ENCODE peak calls at places on chromosomes 11 and 22, in four cellular contexts. I is GM12892, H is upper lobe of left lung, Y is suprapubic skin. P is an unnamed sample.

GRCh38 chr22:16953206-16954059 is 54.6 kb downstream of the GAB4 start:
- DNase-seq in I (no peak), Y (no peak), H (no peak), P (no peak)

GRCh38 chr11:4626207-4627105 is 10.8 kb upstream of the OR51D1 start:
- DNase-seq in I (no peak), Y (no peak), H (no peak), P (no peak)

GRCh38 chr11:110249066-110249465 is 47.3 kb downstream of the RDX start:
- DNase-seq in Y (no peak), H (no peak), I (no peak), P (no peak)

GRCh38 chr11:110450246-110450645 is 20.5 kb downstream of the FDX1 start:
- DNase-seq in H (no peak), Y (no peak), I (no peak), P (no peak)

GRCh38 chr11:122033193-122033592 is 82.8 kb downstream of the BLID start:
- DNase-seq in I (no peak), H (no peak), Y (no peak), P (no peak)

GRCh38 chr11:9138612-9139579 is 47.5 kb upstream of the SCUBE2 start:
- DNase-seq in I (no peak), Y (no peak), H (peak), P (no peak)

GRCh38 chr11:106466441-106467190 is 389.2 kb downstream of the AASDHPPT start:
- DNase-seq in I (no peak), Y (no peak), H (no peak), P (no peak)

GRCh38 chr11:110907629-110908028 is 195.4 kb upstream of the ARHGAP20 start:
- DNase-seq in H (no peak), Y (no peak), I (no peak), P (no peak)

GRCh38 chr11:35363246-35364100 is 55.9 kb downstream of the SLC1A2 start:
- DNase-seq in H (no peak), I (no peak), Y (peak), P (no peak)

GRCh38 chr11:119699227-119699626 is 29.8 kb downstream of the NECTIN1 start:
- DNase-seq in Y (no peak), H (no peak), I (no peak), P (no peak)

GRCh38 chr11:72652133-72652532 is 22.1 kb downstream of the PDE2A start:
- DNase-seq in I (no peak), H (no peak), Y (no peak), P (no peak)

GRCh38 chr11:3841426-3842304 is 906 bp upstream of the RHOG start:
- DNase-seq in Y (peak), H (peak), I (peak), P (peak)

GRCh38 chr11:17314232-17314547 is 37.4 kb upstream of the NCR3LG1 start:
- DNase-seq in Y (no peak), I (no peak), H (no peak), P (no peak)

GRCh38 chr11:3967695-3968094 is 112.2 kb downstream of the STIM1 start:
- DNase-seq in I (no peak), Y (no peak), H (no peak), P (no peak)

GRCh38 chr11:69915501-69916250 is 96.5 kb upstream of the FGF3 start:
- DNase-seq in Y (peak), I (no peak), H (no peak), P (no peak)

GRCh38 chr22:23035557-23036277 is 34.6 kb upstream of the GNAZ start:
- DNase-seq in H (no peak), Y (no peak), I (no peak), P (no peak)

GRCh38 chr11:135006800-135007199 is 594.8 kb upstream of the B3GAT1 start:
- DNase-seq in I (no peak), H (no peak), Y (no peak), P (no peak)

GRCh38 chr22:25199726-25200520 is at the start of gene CRYBB3:
- DNase-seq in Y (no peak), H (no peak), I (no peak), P (no peak)

GRCh38 chr11:2885676-2886081 is at the start of gene CDKN1C:
- DNase-seq in H (peak), Y (peak), I (peak), P (no peak)

GRCh38 chr11:133810766-133811165 is 34.5 kb downstream of the SPATA19 start:
- DNase-seq in Y (no peak), I (no peak), H (no peak), P (no peak)

GRCh38 chr22:36465232-36466021 is 16.0 kb downstream of the TXN2 start:
- DNase-seq in I (no peak), Y (no peak), H (peak), P (no peak)
- TF ChIP-seq POLR2A in I (peak), Y (no peak), H (no peak), P (no peak)

DNA sequence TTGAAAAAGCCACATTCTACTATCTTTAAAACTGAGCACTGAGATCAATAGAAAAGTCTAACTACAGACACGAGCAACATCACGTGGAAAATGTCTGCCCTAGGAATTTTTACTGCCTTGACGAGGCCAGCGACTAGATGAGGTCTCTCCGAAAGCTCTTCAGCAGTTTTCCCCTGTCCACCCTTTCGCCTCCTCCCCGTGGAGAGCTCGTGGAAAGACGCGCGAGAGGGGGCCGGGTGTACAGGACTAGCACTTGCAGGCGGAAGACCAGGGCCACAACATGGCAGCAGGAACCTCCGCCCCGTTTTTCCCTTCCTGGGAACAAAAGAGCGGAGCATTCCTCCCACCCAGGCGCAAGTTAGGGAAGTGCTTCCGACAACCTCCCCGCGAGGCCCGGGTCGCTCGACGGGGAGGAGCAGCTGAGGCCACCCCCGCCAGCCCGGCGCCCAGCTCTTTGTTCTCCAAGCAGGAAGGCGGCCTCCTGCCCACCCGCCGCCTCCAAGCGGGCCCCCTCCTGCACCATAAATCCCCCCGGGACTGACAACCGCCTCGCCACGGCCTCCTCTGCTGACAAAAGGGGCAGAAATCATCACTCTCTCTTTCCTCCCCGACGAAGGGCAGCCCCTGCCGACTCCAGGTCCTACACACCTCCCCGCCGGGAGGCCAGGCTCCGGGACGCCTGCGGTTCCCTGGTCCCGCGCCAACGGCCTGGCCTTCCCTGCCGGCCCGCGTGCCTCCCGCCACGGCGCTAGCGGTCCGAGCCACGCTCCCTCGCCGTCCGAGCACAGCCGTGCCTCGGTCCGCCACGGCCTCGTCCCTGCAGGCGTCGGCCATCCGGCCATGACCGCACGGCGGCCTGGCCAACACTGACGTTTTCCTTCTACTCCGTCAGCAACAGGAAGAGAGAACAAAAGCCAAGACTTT is 835 bp downstream of the EIF4G2 start:
- DNase-seq in I (peak), H (peak), Y (peak), P (peak)
- TF ChIP-seq POLR2A in I (no peak), H (no peak), Y (peak), P (no peak)

GRCh38 chr11:71452354-71453020 is 516 bp upstream of the NADSYN1 start:
- DNase-seq in I (no peak), H (no peak), Y (peak), P (no peak)

GRCh38 chr11:71453021-71453910 is at the start of gene NADSYN1:
- DNase-seq in H (peak), I (peak), Y (peak), P (peak)

GRCh38 chr11:71453911-71454304 is 905 bp downstream of the NADSYN1 start:
- DNase-seq in H (no peak), Y (no peak), I (no peak), P (no peak)

GRCh38 chr11:71450507-71450906 is 2.3 kb upstream of the DHCR7 start:
- DNase-seq in Y (no peak), I (no peak), H (no peak), P (no peak)

DNA sequence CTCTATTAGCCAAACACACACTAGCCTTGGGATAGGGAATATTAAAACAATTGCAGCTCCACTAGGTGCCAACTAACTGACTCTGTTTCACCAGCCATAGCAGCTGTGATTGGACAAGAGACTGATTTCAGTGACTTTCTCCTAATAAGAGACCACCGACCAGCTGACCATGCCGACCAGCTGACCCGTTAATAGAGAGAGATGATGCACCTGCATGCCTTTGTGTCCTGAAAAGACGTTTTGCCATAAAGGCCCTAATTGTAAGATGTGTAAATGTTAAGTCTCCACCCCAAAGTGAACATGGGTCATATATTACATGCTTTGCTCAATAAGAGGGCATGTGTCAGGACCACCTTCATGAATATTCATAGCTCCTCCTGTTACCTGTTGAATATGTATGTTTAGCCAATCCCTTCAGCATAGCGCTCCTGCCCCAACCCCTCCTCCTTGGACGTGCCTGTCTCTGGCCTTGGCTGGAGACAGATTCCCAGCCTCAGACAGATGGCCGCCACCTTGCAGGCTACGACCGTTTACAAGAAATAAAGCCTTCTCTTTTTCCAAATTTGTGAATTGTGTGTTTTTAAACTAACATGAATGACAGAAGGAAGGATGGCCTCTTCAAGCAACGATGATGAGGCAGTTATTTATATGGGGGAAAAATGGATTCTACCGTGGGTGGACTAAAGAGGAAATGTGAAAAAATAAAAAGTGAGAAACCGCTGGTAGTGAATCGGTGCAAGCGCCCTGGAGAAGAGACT is 1.2 kb upstream of the NADSYN1 start:
- DNase-seq in Y (peak), H (no peak), I (no peak), P (no peak)
- TF ChIP-seq POLR2A in Y (no peak), H (no peak), I (no peak), P (no peak)

GRCh38 chr22:19941365-19942070 is at the start of the genes COMT and TXNRD2:
- DNase-seq in I (peak), Y (peak), H (peak), P (no peak)

GRCh38 chr22:19942886-19943664 is 1.5 kb upstream of the TXNRD2 start:
- DNase-seq in H (no peak), Y (no peak), I (no peak), P (no peak)

GRCh38 chr22:19942071-19942885 is 660 bp upstream of the TXNRD2 start:
- DNase-seq in I (no peak), H (no peak), Y (no peak), P (no peak)

GRCh38 chr22:19943665-19944026 is 2.0 kb upstream of the TXNRD2 start:
- DNase-seq in H (no peak), Y (no peak), I (no peak), P (no peak)

DNA sequence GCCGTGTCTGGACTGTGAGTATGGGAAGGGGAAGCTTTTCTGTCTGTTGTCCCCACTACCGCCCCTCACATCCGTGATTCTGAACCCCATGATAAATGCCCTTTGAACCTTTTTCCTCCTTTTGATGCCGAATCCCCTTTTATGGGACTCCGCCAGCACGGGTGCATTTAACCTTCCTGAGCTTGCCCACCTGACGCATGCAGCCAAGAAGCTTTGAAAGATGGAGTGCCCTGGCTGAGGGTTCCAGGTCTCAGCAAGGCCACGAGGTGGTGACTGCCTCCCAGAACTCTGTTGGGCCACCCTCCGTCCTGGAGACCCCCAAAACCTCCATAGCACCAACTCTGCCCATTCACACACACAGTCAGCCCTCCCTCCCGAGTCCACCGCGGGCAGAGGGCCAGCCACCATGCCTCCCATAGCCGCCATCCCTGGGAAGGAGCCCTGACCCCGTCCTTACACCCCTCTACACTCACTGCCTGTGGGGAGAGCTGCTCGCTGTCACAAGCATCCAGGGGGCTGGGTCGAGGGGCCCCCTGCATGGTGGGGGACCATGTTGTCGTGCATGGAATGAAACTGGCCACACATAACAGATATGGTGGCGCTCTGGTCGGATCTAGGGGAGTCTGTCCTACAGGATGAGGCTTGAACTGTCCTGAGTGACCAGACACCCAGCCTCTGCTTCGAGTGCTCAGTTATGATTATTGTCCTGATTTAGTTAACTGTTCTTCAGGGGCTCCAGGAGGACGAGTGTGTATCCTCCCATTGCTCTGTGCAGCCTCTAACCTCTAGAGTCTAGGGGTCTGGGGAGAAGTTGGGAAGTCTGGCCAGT is 822 bp upstream of the COMT start:
- DNase-seq in I (no peak), H (peak), Y (no peak), P (no peak)
- TF ChIP-seq POLR2A in I (no peak), H (no peak), Y (no peak), P (no peak)

GRCh38 chr11:47980093-47980906 is at the start of gene PTPRJ:
- DNase-seq in I (peak), H (peak), Y (peak), P (no peak)
- TF ChIP-seq POLR2A in I (no peak), H (no peak), Y (peak), P (no peak)

DNA sequence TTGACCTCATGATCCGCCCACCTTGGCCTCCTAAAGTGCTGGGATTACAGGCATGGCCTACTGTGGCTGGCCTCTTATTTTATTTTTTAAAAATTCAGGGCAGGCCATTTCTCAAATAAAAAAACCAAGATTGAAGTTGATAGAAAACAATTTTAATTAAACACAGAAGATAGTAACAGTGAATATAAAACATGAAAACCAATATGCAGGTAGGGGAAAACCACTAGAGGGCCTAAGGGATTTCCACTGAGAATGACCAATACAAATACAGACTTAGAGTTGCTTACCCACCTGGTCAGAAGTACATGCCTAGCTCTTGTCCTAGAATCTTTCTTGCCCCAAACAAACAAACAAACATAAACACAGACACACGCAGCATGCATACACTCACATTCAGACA is 1.7 kb upstream of the RTCB start:
- DNase-seq in H (no peak), Y (no peak), I (no peak), P (no peak)
- TF ChIP-seq POLR2A in H (no peak), Y (no peak), I (no peak), P (no peak)

DNA sequence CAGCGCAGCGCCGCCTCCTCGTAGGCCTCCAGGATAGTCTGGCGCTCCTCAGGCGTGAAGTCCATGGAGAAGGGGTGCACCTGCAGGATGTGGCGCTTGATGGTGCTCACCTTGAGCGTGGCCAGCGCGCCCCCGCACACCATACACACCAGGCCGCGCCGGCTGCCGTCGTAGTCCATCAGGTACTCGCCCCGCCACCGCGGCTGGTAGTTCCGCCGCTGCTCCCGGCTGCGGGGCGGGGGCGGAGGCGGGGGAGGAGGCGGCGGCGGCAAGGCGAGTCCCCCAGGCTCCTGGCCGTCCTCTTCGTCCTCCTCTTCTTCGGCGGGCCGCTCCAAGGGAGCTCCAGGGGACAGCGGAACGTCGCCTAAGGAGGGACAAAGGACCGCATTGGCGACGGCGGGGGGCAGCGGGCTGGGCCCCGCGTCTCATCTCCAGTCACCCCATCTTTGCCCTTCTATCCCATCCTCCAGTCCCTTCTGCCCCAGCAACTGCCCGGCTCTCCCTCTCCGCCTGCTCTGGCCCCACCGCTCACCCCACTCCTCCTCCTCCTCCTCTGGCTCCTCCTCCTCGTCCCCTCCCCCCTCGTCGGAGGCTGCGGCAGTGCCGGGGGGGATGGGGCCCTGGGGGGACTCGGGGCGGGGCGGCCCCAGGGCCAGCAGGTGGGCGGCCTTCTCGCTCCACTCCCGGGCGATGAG is 4.9 kb downstream of the ZFTA start:
- DNase-seq in H (no peak), I (no peak), Y (no peak), P (no peak)
- TF ChIP-seq POLR2A in H (no peak), I (no peak), Y (no peak), P (no peak)

GRCh38 chr22:45777046-45777851 is 105.6 kb downstream of the ATXN10 start:
- DNase-seq in H (no peak), Y (no peak), I (no peak), P (no peak)
- TF ChIP-seq POLR2A in H (no peak), Y (no peak), I (no peak), P (no peak)

GRCh38 chr11:68051191-68052136 is 12.6 kb downstream of the TCIRG1 start:
- DNase-seq in H (peak), I (no peak), Y (peak), P (no peak)
- TF ChIP-seq POLR2A in H (no peak), I (no peak), Y (no peak), P (no peak)

DNA sequence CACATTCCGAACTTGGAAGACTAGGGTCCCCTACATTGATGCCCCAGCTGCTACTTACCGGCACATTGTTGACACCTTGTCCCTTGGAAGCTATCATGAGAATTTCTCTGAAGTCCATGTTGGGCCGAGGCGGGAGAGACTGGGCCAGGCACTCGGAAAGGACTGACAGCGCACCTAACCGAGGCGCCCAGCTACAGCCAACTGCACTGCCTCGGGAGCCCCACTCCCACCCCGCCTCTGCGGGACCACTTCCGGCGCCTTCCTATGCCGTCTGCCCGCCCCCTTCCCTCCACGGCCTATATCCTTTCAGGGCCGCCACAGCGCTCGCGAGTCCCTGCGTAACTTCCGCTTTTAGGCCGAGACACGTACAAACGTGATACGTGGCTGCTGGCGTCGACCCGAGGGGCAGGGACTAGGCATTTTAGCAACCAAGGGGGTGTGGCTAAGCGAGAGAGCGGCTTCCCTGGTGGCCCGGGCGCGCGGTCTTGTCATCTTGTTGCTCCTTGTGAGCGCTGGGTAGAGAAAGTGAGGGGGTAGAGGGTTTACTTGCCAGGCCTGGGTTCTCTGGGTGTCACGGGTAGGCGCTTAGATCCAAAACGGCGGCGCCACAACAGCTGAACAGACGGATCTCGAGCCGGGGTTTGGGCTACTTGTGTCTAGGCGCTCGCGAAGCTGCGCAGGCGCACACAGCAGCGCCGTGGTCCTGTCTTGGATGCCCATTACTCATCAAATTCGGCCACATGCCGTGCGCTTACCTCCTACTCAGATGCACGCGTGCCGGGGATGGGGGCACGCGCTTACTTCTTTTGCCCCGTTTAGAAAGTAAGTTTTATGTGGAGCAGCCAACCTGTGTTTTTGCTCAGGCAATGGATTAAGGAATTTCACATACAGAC is at the start of gene SPTY2D1:
- DNase-seq in I (peak), H (peak), Y (peak), P (peak)
- TF ChIP-seq POLR2A in I (peak), H (peak), Y (peak), P (peak)

P was measured in esophagus squamous epithelium.